ENCODE peak calls at places on chromosomes 5 and 9, in ten cellular contexts. One of them, this sample, is unnamed.
A peak's percentile ranks its signal among the peaks of the same experiment; 100 is the strongest.

GRCh38 chr9:83242066-83242465 is 179.1 kb upstream of the RASEF start:
- DNase-seq in iris pigment epithelial cell: no peak
- DNase-seq in ELR: no peak
- DNase-seq in T-helper 2 cell: no peak
- DNase-seq in HS-5: no peak
- DNase-seq in D341Med: no peak
- DNase-seq in CD8-positive, alpha-beta memory T cell: no peak
- DNase-seq in NCI-H748 treated with DMSO at 0.1 percent for 48 hours: no peak
- DNase-seq in HTR-8/SVneo: no peak
- DNase-seq in stimulated activated CD4-positive, alpha-beta T cell treated with anti-CD3 and anti-CD28 coated beads, Interleukin-2, amount 100 ng/mL, for 4 hours: no peak
- DNase-seq in this sample: no peak

GRCh38 chr9:127346584-127346983 is 50.4 kb upstream of the SLC2A8 start:
- DNase-seq in HTR-8/SVneo: no peak
- DNase-seq in stimulated activated CD4-positive, alpha-beta T cell treated with anti-CD3 and anti-CD28 coated beads, Interleukin-2, amount 100 ng/mL, for 4 hours: no peak
- DNase-seq in CD8-positive, alpha-beta memory T cell: no peak
- DNase-seq in NCI-H748 treated with DMSO at 0.1 percent for 48 hours: no peak
- DNase-seq in D341Med: peak; percentile 65
- DNase-seq in T-helper 2 cell: no peak
- DNase-seq in HS-5: no peak
- DNase-seq in ELR: peak; percentile 19
- DNase-seq in iris pigment epithelial cell: no peak
- DNase-seq in this sample: no peak

GRCh38 chr9:89961616-89962341 is 357.0 kb downstream of the GADD45G start:
- DNase-seq in iris pigment epithelial cell: peak; percentile 3
- DNase-seq in stimulated activated CD4-positive, alpha-beta T cell treated with anti-CD3 and anti-CD28 coated beads, Interleukin-2, amount 100 ng/mL, for 4 hours: no peak
- DNase-seq in HS-5: no peak
- DNase-seq in ELR: no peak
- DNase-seq in NCI-H748 treated with DMSO at 0.1 percent for 48 hours: no peak
- DNase-seq in HTR-8/SVneo: no peak
- DNase-seq in T-helper 2 cell: no peak
- DNase-seq in D341Med: no peak
- DNase-seq in CD8-positive, alpha-beta memory T cell: peak; percentile 2
- DNase-seq in this sample: no peak

GRCh38 chr9:68552700-68553099 is 12.0 kb upstream of the TMEM252 start:
- DNase-seq in stimulated activated CD4-positive, alpha-beta T cell treated with anti-CD3 and anti-CD28 coated beads, Interleukin-2, amount 100 ng/mL, for 4 hours: no peak
- DNase-seq in ELR: peak; percentile 69
- DNase-seq in iris pigment epithelial cell: peak; percentile 66
- DNase-seq in D341Med: no peak
- DNase-seq in HTR-8/SVneo: no peak
- DNase-seq in HS-5: peak; percentile 28
- DNase-seq in T-helper 2 cell: no peak
- DNase-seq in CD8-positive, alpha-beta memory T cell: no peak
- DNase-seq in NCI-H748 treated with DMSO at 0.1 percent for 48 hours: no peak
- DNase-seq in this sample: no peak

GRCh38 chr9:36817160-36817834 is 216.8 kb downstream of the PAX5 start:
- DNase-seq in HTR-8/SVneo: no peak
- DNase-seq in iris pigment epithelial cell: no peak
- DNase-seq in stimulated activated CD4-positive, alpha-beta T cell treated with anti-CD3 and anti-CD28 coated beads, Interleukin-2, amount 100 ng/mL, for 4 hours: no peak
- DNase-seq in CD8-positive, alpha-beta memory T cell: no peak
- DNase-seq in ELR: no peak
- DNase-seq in HS-5: no peak
- DNase-seq in T-helper 2 cell: no peak
- DNase-seq in D341Med: no peak
- DNase-seq in NCI-H748 treated with DMSO at 0.1 percent for 48 hours: no peak
- DNase-seq in this sample: no peak

GRCh38 chr9:104854613-104855012 is 73.3 kb downstream of the ABCA1 start:
- DNase-seq in CD8-positive, alpha-beta memory T cell: no peak
- DNase-seq in stimulated activated CD4-positive, alpha-beta T cell treated with anti-CD3 and anti-CD28 coated beads, Interleukin-2, amount 100 ng/mL, for 4 hours: no peak
- DNase-seq in iris pigment epithelial cell: no peak
- DNase-seq in D341Med: no peak
- DNase-seq in HTR-8/SVneo: no peak
- DNase-seq in HS-5: no peak
- DNase-seq in ELR: no peak
- DNase-seq in T-helper 2 cell: no peak
- DNase-seq in NCI-H748 treated with DMSO at 0.1 percent for 48 hours: peak; percentile 67
- DNase-seq in this sample: peak; percentile 29

GRCh38 chr9:134618163-134618822 is 23.3 kb upstream of the COL5A1 start:
- DNase-seq in iris pigment epithelial cell: no peak
- DNase-seq in NCI-H748 treated with DMSO at 0.1 percent for 48 hours: no peak
- DNase-seq in ELR: no peak
- DNase-seq in D341Med: no peak
- DNase-seq in HS-5: no peak
- DNase-seq in stimulated activated CD4-positive, alpha-beta T cell treated with anti-CD3 and anti-CD28 coated beads, Interleukin-2, amount 100 ng/mL, for 4 hours: no peak
- DNase-seq in CD8-positive, alpha-beta memory T cell: no peak
- DNase-seq in HTR-8/SVneo: no peak
- DNase-seq in T-helper 2 cell: no peak
- DNase-seq in this sample: no peak

GRCh38 chr9:87406545-87407166 is 91.0 kb upstream of the DAPK1 start:
- DNase-seq in NCI-H748 treated with DMSO at 0.1 percent for 48 hours: peak; percentile 27
- DNase-seq in iris pigment epithelial cell: no peak
- DNase-seq in stimulated activated CD4-positive, alpha-beta T cell treated with anti-CD3 and anti-CD28 coated beads, Interleukin-2, amount 100 ng/mL, for 4 hours: no peak
- DNase-seq in ELR: no peak
- DNase-seq in HTR-8/SVneo: no peak
- DNase-seq in T-helper 2 cell: no peak
- DNase-seq in CD8-positive, alpha-beta memory T cell: no peak
- DNase-seq in D341Med: no peak
- DNase-seq in HS-5: no peak
- DNase-seq in this sample: no peak

GRCh38 chr5:142215915-142216681 is 107.5 kb downstream of the NDFIP1 start:
- DNase-seq in NCI-H748 treated with DMSO at 0.1 percent for 48 hours: no peak
- DNase-seq in D341Med: no peak
- DNase-seq in HS-5: peak; percentile 93
- DNase-seq in ELR: peak; percentile 99
- DNase-seq in T-helper 2 cell: no peak
- DNase-seq in iris pigment epithelial cell: peak; percentile 98
- DNase-seq in CD8-positive, alpha-beta memory T cell: no peak
- DNase-seq in HTR-8/SVneo: peak; percentile 95
- DNase-seq in stimulated activated CD4-positive, alpha-beta T cell treated with anti-CD3 and anti-CD28 coated beads, Interleukin-2, amount 100 ng/mL, for 4 hours: no peak
- DNase-seq in this sample: no peak

GRCh38 chr9:93087971-93088655 is 7.9 kb upstream of the CARD19 start:
- DNase-seq in CD8-positive, alpha-beta memory T cell: no peak
- DNase-seq in HS-5: no peak
- DNase-seq in stimulated activated CD4-positive, alpha-beta T cell treated with anti-CD3 and anti-CD28 coated beads, Interleukin-2, amount 100 ng/mL, for 4 hours: no peak
- DNase-seq in iris pigment epithelial cell: no peak
- DNase-seq in HTR-8/SVneo: no peak
- DNase-seq in NCI-H748 treated with DMSO at 0.1 percent for 48 hours: no peak
- DNase-seq in ELR: no peak
- DNase-seq in T-helper 2 cell: no peak
- DNase-seq in D341Med: peak; percentile 4
- DNase-seq in this sample: no peak

GRCh38 chr5:72194846-72195245 is 87.6 kb downstream of the MAP1B start:
- DNase-seq in HS-5: no peak
- DNase-seq in CD8-positive, alpha-beta memory T cell: no peak
- DNase-seq in iris pigment epithelial cell: no peak
- DNase-seq in stimulated activated CD4-positive, alpha-beta T cell treated with anti-CD3 and anti-CD28 coated beads, Interleukin-2, amount 100 ng/mL, for 4 hours: no peak
- DNase-seq in HTR-8/SVneo: no peak
- DNase-seq in T-helper 2 cell: peak; percentile 61
- DNase-seq in NCI-H748 treated with DMSO at 0.1 percent for 48 hours: no peak
- DNase-seq in ELR: no peak
- DNase-seq in D341Med: no peak
- DNase-seq in this sample: no peak

GRCh38 chr5:83343345-83343744 is 128.2 kb upstream of the VCAN start:
- DNase-seq in ELR: no peak
- DNase-seq in D341Med: no peak
- DNase-seq in stimulated activated CD4-positive, alpha-beta T cell treated with anti-CD3 and anti-CD28 coated beads, Interleukin-2, amount 100 ng/mL, for 4 hours: no peak
- DNase-seq in iris pigment epithelial cell: no peak
- DNase-seq in CD8-positive, alpha-beta memory T cell: no peak
- DNase-seq in NCI-H748 treated with DMSO at 0.1 percent for 48 hours: peak; percentile 11
- DNase-seq in HTR-8/SVneo: no peak
- DNase-seq in HS-5: no peak
- DNase-seq in T-helper 2 cell: no peak
- DNase-seq in this sample: no peak

GRCh38 chr9:70229579-70229978 is 29.2 kb upstream of the SMC5 start:
- DNase-seq in NCI-H748 treated with DMSO at 0.1 percent for 48 hours: peak; percentile 67
- DNase-seq in iris pigment epithelial cell: peak; percentile 50
- DNase-seq in CD8-positive, alpha-beta memory T cell: no peak
- DNase-seq in T-helper 2 cell: no peak
- DNase-seq in stimulated activated CD4-positive, alpha-beta T cell treated with anti-CD3 and anti-CD28 coated beads, Interleukin-2, amount 100 ng/mL, for 4 hours: no peak
- DNase-seq in HTR-8/SVneo: no peak
- DNase-seq in HS-5: no peak
- DNase-seq in D341Med: no peak
- DNase-seq in ELR: peak; percentile 66
- DNase-seq in this sample: peak; percentile 9

GRCh38 chr5:177473461-177473991 is at the start of gene DBN1:
- DNase-seq in D341Med: peak; percentile 97
- DNase-seq in HTR-8/SVneo: no peak
- DNase-seq in ELR: peak; percentile 72
- DNase-seq in iris pigment epithelial cell: peak; percentile 62
- DNase-seq in CD8-positive, alpha-beta memory T cell: no peak
- DNase-seq in T-helper 2 cell: no peak
- DNase-seq in NCI-H748 treated with DMSO at 0.1 percent for 48 hours: peak; percentile 23
- DNase-seq in HS-5: no peak
- DNase-seq in stimulated activated CD4-positive, alpha-beta T cell treated with anti-CD3 and anti-CD28 coated beads, Interleukin-2, amount 100 ng/mL, for 4 hours: no peak
- DNase-seq in this sample: peak; percentile 62